ENCODE peak calls at places on chromosomes 11 and 22, in six cellular contexts. N, J, K, V, P and S are unnamed samples.

GRCh38 chr11:35375332-35376125 is 43.8 kb downstream of the SLC1A2 start:
- ATAC-seq in N (no peak), J (no peak), K (no peak), V (no peak), P (no peak), S (no peak)

GRCh38 chr11:34206598-34207300 is 101.3 kb downstream of the NAT10 start:
- ATAC-seq in N (no peak), J (peak; percentile 6), K (no peak), V (no peak), P (no peak), S (no peak)

GRCh38 chr11:124875401-124875800 is 10.2 kb downstream of the ROBO3 start:
- ATAC-seq in N (no peak), J (no peak), K (no peak), V (no peak), P (no peak), S (no peak)

GRCh38 chr11:130202818-130203671 is 43.5 kb downstream of the ST14 start:
- ATAC-seq in N (no peak), J (no peak), K (no peak), V (peak; percentile 15), P (no peak), S (no peak)

GRCh38 chr11:63554901-63555218 is 8.3 kb downstream of the PLAAT2 start:
- ATAC-seq in N (no peak), J (no peak), K (no peak), V (no peak), P (no peak), S (no peak)

GRCh38 chr22:44658371-44658953 is 43.5 kb upstream of the PRR5 start:
- ATAC-seq in N (no peak), J (peak; percentile 41), K (peak; percentile 45), V (no peak), P (no peak), S (peak; percentile 90)

GRCh38 chr11:126658306-126659056 is 303.0 kb downstream of the ST3GAL4 start:
- ATAC-seq in N (no peak), J (no peak), K (no peak), V (no peak), P (no peak), S (no peak)

GRCh38 chr11:18713646-18714442 is 12.1 kb downstream of the IGSF22 start:
- ATAC-seq in N (no peak), J (no peak), K (no peak), V (no peak), P (no peak), S (no peak)

GRCh38 chr11:22723257-22723656 is 56.8 kb downstream of the GAS2 start:
- ATAC-seq in N (no peak), J (no peak), K (no peak), V (no peak), P (no peak), S (no peak)

GRCh38 chr11:102304686-102305085 is 12.6 kb upstream of the BIRC3 start:
- ATAC-seq in N (no peak), J (no peak), K (no peak), V (no peak), P (no peak), S (no peak)

GRCh38 chr11:131392528-131393255 is 22.3 kb downstream of the NTM start:
- ATAC-seq in N (no peak), J (peak; percentile 52), K (peak; percentile 30), V (peak; percentile 54), P (peak; percentile 50), S (no peak)

GRCh38 chr11:113697798-113698407 is 8.2 kb downstream of the TMPRSS5 start:
- ATAC-seq in N (no peak), J (no peak), K (no peak), V (peak; percentile 58), P (no peak), S (no peak)

GRCh38 chr22:48575567-48576332 is 1251.9 kb downstream of the BRD1 start:
- ATAC-seq in N (no peak), J (no peak), K (no peak), V (no peak), P (no peak), S (no peak)

GRCh38 chr22:46674906-46675305 is 54.7 kb downstream of the GRAMD4 start:
- ATAC-seq in N (no peak), J (no peak), K (no peak), V (no peak), P (no peak), S (no peak)

GRCh38 chr11:12169822-12170221 is 59.4 kb downstream of the MICAL2 start:
- ATAC-seq in N (no peak), J (peak; percentile 41), K (no peak), V (no peak), P (no peak), S (no peak)

GRCh38 chr22:19523240-19524169 is 705 bp downstream of the CLDN5 start:
- ATAC-seq in N (no peak), J (no peak), K (no peak), V (no peak), P (peak; percentile 40), S (no peak)

GRCh38 chr11:68450711-68451110 is 9.8 kb upstream of the PPP6R3 start:
- ATAC-seq in N (no peak), J (no peak), K (no peak), V (no peak), P (no peak), S (no peak)

GRCh38 chr11:86160546-86161149 is 83.9 kb upstream of the EED start:
- ATAC-seq in N (peak; percentile 80), J (peak; percentile 81), K (no peak), V (no peak), P (no peak), S (no peak)

GRCh38 chr11:74024630-74025029 is 15.7 kb upstream of the UCP3 start:
- ATAC-seq in N (no peak), J (no peak), K (peak; percentile 49), V (peak; percentile 82), P (no peak), S (peak; percentile 87)

GRCh38 chr22:28373841-28374240 is 305.8 kb downstream of the TTC28 start:
- ATAC-seq in N (no peak), J (no peak), K (no peak), V (no peak), P (no peak), S (no peak)

GRCh38 chr22:27718186-27719032 is 83.1 kb downstream of the MN1 start:
- ATAC-seq in N (peak; percentile 98), J (peak; percentile 65), K (peak; percentile 97), V (peak; percentile 97), P (peak; percentile 24), S (peak; percentile 97)

GRCh38 chr11:86698634-86699033 is 26.2 kb upstream of the ME3 start:
- ATAC-seq in N (no peak), J (no peak), K (no peak), V (no peak), P (no peak), S (no peak)

GRCh38 chr11:111063711-111064110 is 181.8 kb upstream of the POU2AF2 start:
- ATAC-seq in N (no peak), J (no peak), K (no peak), V (no peak), P (no peak), S (no peak)

DNA sequence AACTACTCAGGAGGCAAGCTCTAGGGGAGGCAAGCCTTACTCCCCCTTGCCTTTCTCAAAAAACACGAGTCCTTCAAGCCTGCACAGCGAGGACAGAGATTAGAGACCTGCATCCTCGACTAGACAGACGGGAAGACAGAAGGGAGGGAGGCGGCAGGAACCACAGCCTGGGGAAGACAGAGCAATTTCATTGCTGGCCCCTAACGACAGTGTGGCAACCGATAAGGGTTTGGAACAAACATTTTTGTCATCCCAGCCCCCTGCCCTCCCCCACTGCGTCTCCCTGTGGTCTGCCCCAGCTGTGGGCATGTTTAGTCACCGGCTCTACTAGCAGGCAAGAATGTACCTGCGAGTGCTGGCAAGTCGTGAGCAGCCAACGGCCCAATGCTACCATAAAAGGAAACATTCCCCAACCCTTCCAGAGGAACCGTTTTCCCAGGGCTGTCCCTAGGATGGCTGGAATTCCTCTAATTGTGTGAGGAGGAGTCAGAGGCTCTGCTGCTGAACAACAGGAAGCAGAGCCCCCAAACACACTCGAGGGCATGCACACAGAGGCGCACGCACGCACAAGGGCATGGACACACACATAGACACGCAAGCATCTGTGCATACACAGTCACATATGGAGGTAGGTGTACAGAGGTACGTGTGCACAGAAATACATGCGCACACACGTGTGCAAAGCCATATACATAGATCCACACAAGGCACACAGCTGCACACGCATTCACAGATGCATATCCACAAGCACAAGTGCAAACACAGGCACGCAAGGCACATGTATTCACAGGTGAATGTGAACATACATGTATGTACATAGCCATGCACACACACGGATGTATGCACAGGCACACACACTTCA is 58.3 kb downstream of the MYH9 start:
- ATAC-seq in N (peak; percentile 76), J (peak; percentile 17), K (no peak), V (peak; percentile 79), P (peak; percentile 4), S (peak; percentile 57)
- TF ChIP-seq EP300 in N (peak; percentile 16), J (no peak), K (no peak), V (no peak), P (no peak), S (no peak)

GRCh38 chr11:94546886-94547285 is 3.2 kb downstream of the FUT4 start:
- ATAC-seq in N (no peak), J (no peak), K (no peak), V (no peak), P (peak; percentile 21), S (no peak)
- TF ChIP-seq POLR2A in N (no peak), J (no peak), K (no peak), V (no peak), P (no peak), S (no peak)

GRCh38 chr22:43147821-43148220 is 3.5 kb upstream of the TSPO start:
- ATAC-seq in N (no peak), J (no peak), K (no peak), V (no peak), P (no peak), S (no peak)

GRCh38 chr22:43144949-43145348 is 1.8 kb upstream of the MCAT start:
- ATAC-seq in N (no peak), J (no peak), K (no peak), V (no peak), P (no peak), S (no peak)

GRCh38 chr22:43148581-43148980 is 2.8 kb upstream of the TSPO start:
- ATAC-seq in N (no peak), J (no peak), K (no peak), V (no peak), P (no peak), S (no peak)

GRCh38 chr22:43142881-43143562 is at the start of gene MCAT:
- ATAC-seq in N (peak; percentile 95), J (peak; percentile 95), K (peak; percentile 92), V (peak; percentile 98), P (peak; percentile 97), S (peak; percentile 96)
- TF ChIP-seq EP300 in N (no peak), J (peak; percentile 22), K (no peak), V (no peak), P (no peak), S (no peak)

DNA sequence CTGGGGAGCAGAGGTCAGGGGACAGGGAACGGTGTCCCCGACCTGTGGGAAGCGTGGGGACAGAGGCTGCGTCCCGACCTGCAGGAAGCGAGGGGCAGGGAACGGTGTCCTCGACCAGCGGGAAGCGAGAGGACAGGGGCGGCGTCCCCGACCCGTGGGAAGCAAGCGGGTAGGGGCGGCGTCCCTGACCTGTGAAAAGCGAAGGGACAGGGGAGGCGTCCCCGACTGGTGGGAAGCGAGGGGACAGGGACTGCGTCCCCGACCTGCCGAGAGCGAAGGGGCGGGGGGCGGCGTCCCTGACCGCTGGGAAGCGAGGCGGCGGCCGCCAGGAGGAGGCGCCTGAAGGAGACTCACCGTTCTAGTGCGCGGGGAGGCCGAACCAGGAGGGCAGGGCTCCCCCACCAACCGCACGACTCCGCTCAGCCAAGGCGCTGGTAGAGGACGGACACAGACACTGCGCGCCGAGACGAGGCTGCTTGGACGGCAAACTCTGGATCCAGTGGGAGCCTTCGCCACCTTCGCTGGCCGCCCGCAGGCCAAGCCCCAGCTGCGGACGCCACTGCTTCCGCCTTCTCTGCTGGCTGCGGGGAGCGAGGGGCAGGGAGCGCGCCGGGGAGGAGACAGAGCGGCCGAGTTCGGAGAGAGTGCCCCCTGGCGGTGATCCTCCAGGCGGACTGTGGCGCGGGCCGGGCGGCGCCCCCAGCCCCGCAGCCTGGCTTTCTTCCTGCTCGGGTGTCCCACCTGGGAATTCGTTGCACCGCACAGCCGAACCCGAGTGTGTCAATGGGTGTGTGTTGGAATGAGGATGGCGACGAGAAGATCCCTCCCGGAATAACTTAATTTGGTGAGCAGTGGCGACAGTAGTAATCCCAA is at the start of gene TRAF6:
- ATAC-seq in N (peak; percentile 99), J (peak; percentile 97), K (peak; percentile 98), V (peak; percentile 97), P (peak; percentile 98), S (peak; percentile 95)
- TF ChIP-seq POLR2A in N (peak; percentile 97), J (peak; percentile 94), K (no peak), V (peak; percentile 97), P (peak; percentile 100), S (peak; percentile 87)